ENCODE peak calls at places on chromosomes 6 and 20, in seven cellular contexts. A is stimulated activated CD4-positive, alpha-beta T cell treated with anti-CD3 and anti-CD28 coated beads, Interleukin-12 subunit alpha, Interleukin-12 subunit beta, amount 100 ng/mL, for 4 hours; P is kidney tubule cell; R is ACHN; H is lower lobe of right lung; O is activated T-cell treated with anti-CD3 and anti-CD28 coated beads for 1 hour; I is effector memory CD8-positive, alpha-beta T cell. E is an unnamed sample.

GRCh38 chr6:30889921-30890645 is 5.8 kb downstream of the DDR1 start:
- DNase-seq in H (no peak), R (no peak), P (no peak), I (no peak), A (no peak), O (no peak), E (no peak)

GRCh38 chr6:97059473-97059872 is 134.9 kb downstream of the KLHL32 start:
- DNase-seq in O (no peak), H (no peak), P (peak; percentile 50), I (no peak), A (no peak), R (peak; percentile 59), E (no peak)

GRCh38 chr6:34358389-34358906 is 34.0 kb downstream of the NUDT3 start:
- DNase-seq in R (no peak), H (no peak), P (no peak), A (no peak), I (no peak), O (no peak), E (no peak)

GRCh38 chr6:44932651-44933091 is 395.5 kb upstream of the RUNX2 start:
- DNase-seq in P (no peak), O (peak; percentile 20), R (no peak), I (peak; percentile 51), A (peak; percentile 11), H (no peak), E (no peak)

GRCh38 chr6:152161501-152161900 is 354.0 kb downstream of the ESR1 start:
- DNase-seq in O (no peak), I (no peak), R (no peak), H (no peak), A (no peak), P (peak; percentile 37), E (no peak)

GRCh38 chr6:24933868-24934401 is 1.8 kb downstream of the RIPOR2 start:
- DNase-seq in P (peak; percentile 23), R (peak; percentile 39), O (no peak), H (no peak), A (no peak), I (peak; percentile 55), E (no peak)

GRCh38 chr6:65903992-65904391 is 197.0 kb upstream of the EYS start:
- DNase-seq in I (no peak), H (no peak), O (no peak), R (no peak), A (no peak), P (no peak), E (no peak)

GRCh38 chr6:45163952-45164766 is 164.0 kb upstream of the RUNX2 start:
- DNase-seq in I (no peak), H (no peak), O (no peak), A (no peak), P (peak; percentile 74), R (no peak), E (no peak)

GRCh38 chr6:127737009-127737486 is 160.1 kb downstream of the C6orf58 start:
- DNase-seq in P (peak; percentile 72), H (no peak), I (peak; percentile 38), O (peak; percentile 3), A (peak; percentile 8), R (peak; percentile 72), E (no peak)

GRCh38 chr6:84050408-84050807 is 16.8 kb downstream of the MRAP2 start:
- DNase-seq in H (no peak), R (no peak), A (no peak), I (no peak), O (no peak), P (no peak), E (no peak)

GRCh38 chr20:58906894-58907293 is 54.4 kb downstream of the GNAS start:
- DNase-seq in R (no peak), H (no peak), P (peak; percentile 58), O (no peak), A (no peak), I (no peak), E (no peak)

GRCh38 chr20:3406481-3407425 is 716 bp downstream of the DNAAF9 start:
- DNase-seq in H (peak; percentile 48), P (no peak), I (no peak), R (peak; percentile 33), A (no peak), O (no peak), E (no peak)

GRCh38 chr6:90237350-90237990 is 59.2 kb downstream of the BACH2 start:
- DNase-seq in H (no peak), A (no peak), R (no peak), I (no peak), O (no peak), P (peak; percentile 6), E (no peak)

GRCh38 chr6:95725344-95725743 is 148.0 kb downstream of the MANEA start:
- DNase-seq in P (no peak), H (no peak), O (no peak), I (no peak), R (no peak), A (no peak), E (no peak)

GRCh38 chr6:75266716-75267291 is 17.8 kb downstream of the TMEM30A start:
- DNase-seq in O (no peak), I (no peak), P (peak; percentile 59), H (no peak), R (peak; percentile 58), A (no peak), E (no peak)

GRCh38 chr6:111781055-111781708 is 92.1 kb downstream of the FYN start:
- DNase-seq in A (no peak), O (no peak), R (no peak), I (no peak), P (no peak), H (no peak), E (no peak)

GRCh38 chr6:13486679-13487121 is 700 bp downstream of the GFOD1 start:
- DNase-seq in A (peak; percentile 59), R (peak; percentile 44), H (peak; percentile 84), I (peak; percentile 56), O (peak; percentile 35), P (peak; percentile 62), E (no peak)

GRCh38 chr20:38831995-38832620 is 26.6 kb downstream of the PPP1R16B start:
- DNase-seq in O (no peak), A (no peak), R (no peak), H (no peak), I (no peak), P (no peak), E (no peak)

GRCh38 chr6:95581073-95581472 is 3.7 kb downstream of the MANEA start:
- DNase-seq in I (no peak), P (no peak), H (no peak), A (no peak), R (no peak), O (no peak), E (no peak)

GRCh38 chr20:59105581-59105980 is 58.0 kb upstream of the ZNF831 start:
- DNase-seq in H (no peak), R (no peak), I (no peak), A (no peak), P (no peak), O (no peak), E (no peak)

GRCh38 chr6:140794544-140794943 is 1338.2 kb upstream of the GJE1 start:
- DNase-seq in P (no peak), A (no peak), O (no peak), I (no peak), R (no peak), H (no peak), E (no peak)

GRCh38 chr6:28981391-28981832 is 23.7 kb downstream of the ZNF311 start:
- DNase-seq in A (peak; percentile 77), P (peak; percentile 81), H (no peak), O (peak; percentile 72), I (peak; percentile 81), R (peak; percentile 73), E (no peak)